ENCODE peak calls at places on chromosomes 2 and 18, in nine cellular contexts. F is DND-41, P is H1, B is SJSA1, Y is upper lobe of right lung, H is heart right ventricle, O is uterus, C is psoas muscle, L is ovary. W is an unnamed sample. For H3K4me1, the result is how much of the 10 kb centered on the place peaks cover.

GRCh38 chr2:214410918-214411554 is at the start of gene VWC2L:
- DNase-seq in P (peak), Y (peak), O (peak), L (peak), C (peak), F (peak), H (peak), B (peak), W (no peak)

GRCh38 chr2:28492276-28492675 is 3.6 kb upstream of the PLB1 start:
- DNase-seq in F (no peak), B (no peak), H (no peak), P (no peak), L (no peak), C (no peak), O (no peak), Y (no peak), W (no peak)

GRCh38 chr2:238313289-238313990 is 6.9 kb upstream of the TRAF3IP1 start:
- DNase-seq in L (no peak), C (no peak), F (peak), O (no peak), B (no peak), P (no peak), H (no peak), Y (no peak), W (no peak)

GRCh38 chr2:152465541-152465940 is 130.6 kb downstream of the FMNL2 start:
- DNase-seq in O (no peak), B (no peak), C (no peak), F (no peak), H (no peak), Y (no peak), P (no peak), L (no peak), W (no peak)

GRCh38 chr2:52532956-52533355 is 1234.6 kb upstream of the CHAC2 start:
- DNase-seq in Y (no peak), P (no peak), H (no peak), F (no peak), C (no peak), O (no peak), B (no peak), L (no peak), W (no peak)

GRCh38 chr2:209348453-209348852 is 75.4 kb upstream of the MAP2 start:
- DNase-seq in L (no peak), Y (no peak), H (no peak), O (no peak), C (no peak), F (no peak), B (no peak), P (no peak), W (no peak)

GRCh38 chr18:58195278-58195721 is 151.3 kb downstream of the NEDD4L start:
- DNase-seq in O (peak), C (no peak), L (peak), H (no peak), P (no peak), B (no peak), F (no peak), Y (peak), W (no peak)

GRCh38 chr2:107525420-107525819 is 301.3 kb upstream of the RGPD4 start:
- DNase-seq in L (no peak), P (no peak), C (no peak), F (no peak), H (no peak), B (no peak), Y (no peak), O (no peak), W (no peak)

GRCh38 chr18:63879684-63880083 is 7.8 kb upstream of the SERPINB2 start:
- DNase-seq in L (no peak), O (no peak), H (no peak), F (no peak), Y (no peak), C (no peak), P (no peak), B (no peak), W (no peak)

GRCh38 chr2:66805136-66805535 is 370.2 kb downstream of the MEIS1 start:
- DNase-seq in H (no peak), Y (no peak), B (no peak), F (no peak), L (no peak), O (peak), C (no peak), P (no peak), W (no peak)

GRCh38 chr2:61543062-61543461 is 4.9 kb upstream of the XPO1 start:
- DNase-seq in C (no peak), H (no peak), P (no peak), L (no peak), Y (no peak), B (no peak), O (no peak), F (no peak), W (no peak)

GRCh38 chr2:164485541-164485940 is 135.7 kb downstream of the GRB14 start:
- DNase-seq in P (no peak), C (no peak), H (no peak), B (no peak), F (no peak), O (no peak), L (no peak), Y (no peak), W (no peak)

GRCh38 chr18:26804474-26804873 is 61.0 kb downstream of the AQP4 start:
- DNase-seq in H (no peak), B (no peak), F (peak), L (no peak), O (no peak), P (no peak), Y (no peak), C (no peak), W (no peak)

DNA sequence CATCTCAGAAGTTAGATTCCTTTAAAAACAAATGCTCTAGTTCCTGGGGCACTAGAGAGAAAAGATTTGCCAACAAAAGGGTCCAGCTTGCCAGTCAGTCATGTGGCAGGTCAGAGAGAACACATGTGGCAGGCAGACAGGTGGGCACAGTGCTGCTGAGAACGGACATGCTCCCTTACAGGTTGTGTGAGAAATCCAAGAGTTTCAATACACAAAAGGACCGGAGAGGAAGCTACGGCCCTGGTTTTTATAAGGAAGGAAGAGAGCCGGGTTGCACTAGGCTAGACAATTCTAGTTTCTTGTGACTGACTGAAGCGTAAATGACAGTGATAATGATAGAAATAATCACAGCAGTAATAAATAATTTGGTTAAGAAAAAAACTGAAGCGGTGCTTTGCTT is 18.3 kb downstream of the CDC42EP3 start:
- DNase-seq in P (no peak), H (no peak), C (no peak), O (no peak), Y (no peak), B (no peak), L (no peak), F (no peak), W (no peak)
- H3K27ac ChIP-seq in P (no peak), H (peak), C (peak), O (peak), Y (peak), B (peak), L (no peak), F (no peak), W (peak)

GRCh38 chr2:121579326-121579725 is 48.6 kb downstream of the RNU4ATAC start:
- DNase-seq in Y (no peak), P (no peak), L (no peak), H (no peak), F (no peak), C (no peak), O (no peak), B (no peak), W (no peak)
- H3K4me1 ChIP-seq in Y (under half), P (under half), L (under half), H (half or more), F (under half), C (under half), O (under half), B (under half), W (under half)

DNA sequence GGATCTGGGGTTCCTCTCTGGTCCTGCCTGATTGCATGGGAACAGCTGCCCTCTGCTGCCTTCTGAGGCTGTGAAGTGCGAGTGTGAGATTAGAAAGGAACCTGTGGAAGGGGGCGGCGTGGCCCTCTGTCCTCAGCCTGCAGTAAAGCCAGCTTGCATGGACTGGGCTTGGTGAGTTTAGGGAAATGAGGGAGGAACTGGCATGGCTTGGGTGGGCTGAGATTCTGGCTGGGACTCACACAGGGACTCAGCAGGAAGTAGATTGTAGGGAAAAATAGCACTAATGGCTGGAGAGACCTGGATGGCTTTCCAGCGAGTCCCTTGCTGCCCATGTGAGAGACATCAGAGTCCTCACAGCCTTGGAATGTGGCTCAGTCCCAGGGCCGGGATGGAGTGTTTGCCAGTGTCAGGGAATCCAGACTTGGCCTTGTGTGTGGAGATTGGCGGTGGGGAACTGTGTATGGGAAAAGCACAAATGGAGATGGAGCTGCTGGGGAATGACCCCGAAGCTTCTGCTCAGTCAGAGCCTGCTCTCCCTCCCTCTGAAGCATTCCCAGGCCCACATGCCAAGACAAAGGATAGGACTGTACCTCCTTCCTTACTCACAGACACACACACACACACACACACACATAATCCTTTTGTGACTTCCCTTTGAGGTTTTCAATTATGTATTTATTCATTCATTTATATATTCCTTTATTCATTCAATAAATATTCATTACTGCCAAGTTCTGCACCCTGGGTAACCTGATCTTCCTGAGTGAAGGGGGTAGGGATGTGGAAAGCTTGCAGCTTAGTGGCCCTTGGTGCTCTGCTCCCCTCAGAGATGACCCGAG is 115.4 kb downstream of the ACAA2 start:
- DNase-seq in B (no peak), F (no peak), O (no peak), Y (no peak), C (peak), L (no peak), P (no peak), H (no peak), W (no peak)
- H3K27ac ChIP-seq in B (no peak), F (no peak), O (no peak), Y (no peak), C (no peak), L (no peak), P (no peak), H (no peak), W (no peak)

GRCh38 chr2:218226903-218227302 is 9.9 kb downstream of the ARPC2 start:
- DNase-seq in P (no peak), Y (no peak), C (no peak), L (no peak), O (no peak), B (no peak), H (no peak), F (no peak), W (no peak)
- H3K4me1 ChIP-seq in P (under half), Y (half or more), C (half or more), L (under half), O (under half), B (under half), H (half or more), F (half or more), W (half or more)

DNA sequence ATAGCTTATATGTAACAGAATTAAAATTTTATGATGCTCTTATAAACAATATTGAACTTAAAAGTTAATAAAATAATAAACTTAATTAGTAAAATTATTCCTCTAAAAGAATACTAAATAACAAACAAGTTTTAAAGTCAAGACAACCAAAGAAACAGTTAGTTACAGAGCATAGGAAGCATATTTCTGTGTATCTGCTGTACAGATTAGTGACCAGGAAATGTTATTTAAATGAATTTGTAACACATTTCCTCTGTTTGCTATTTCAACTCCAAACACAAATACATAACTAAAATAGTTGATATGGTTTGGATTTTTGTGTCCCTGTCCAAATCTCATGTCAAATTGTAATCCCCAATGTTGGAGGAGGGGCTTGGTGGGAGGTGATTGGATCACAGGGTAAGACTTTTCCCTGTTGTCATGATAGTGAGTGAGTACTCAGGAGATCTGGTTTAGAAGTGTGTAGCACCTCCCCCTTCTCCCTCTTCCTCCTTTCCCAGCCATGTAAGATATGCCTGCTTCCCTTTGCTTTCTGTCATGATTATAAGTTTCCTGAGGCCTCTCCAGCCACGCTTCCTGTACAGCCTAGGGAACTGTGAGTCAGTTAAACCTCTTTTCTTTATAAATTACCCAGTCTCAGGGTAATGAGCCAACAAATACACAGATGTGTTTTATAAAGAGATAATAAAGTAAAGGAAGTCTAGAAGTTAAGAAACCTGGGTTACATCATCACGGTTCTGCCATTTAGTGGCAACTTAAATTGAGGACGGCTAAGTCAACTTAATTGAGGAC is 51.8 kb downstream of the ROCK2 start:
- DNase-seq in C (no peak), P (no peak), O (no peak), F (no peak), B (no peak), L (no peak), Y (no peak), H (no peak), W (no peak)
- H3K27ac ChIP-seq in C (peak), P (no peak), O (no peak), F (no peak), B (no peak), L (no peak), Y (no peak), H (peak), W (no peak)

GRCh38 chr2:43152711-43153627 is 73.4 kb downstream of the ZFP36L2 start:
- DNase-seq in L (no peak), F (no peak), Y (peak), C (no peak), O (no peak), B (no peak), P (no peak), H (peak), W (no peak)

GRCh38 chr2:43158259-43158880 is 68.0 kb downstream of the ZFP36L2 start:
- DNase-seq in B (no peak), H (peak), F (peak), L (peak), O (peak), Y (peak), C (peak), P (no peak), W (peak)

GRCh38 chr2:43157506-43158232 is 68.7 kb downstream of the ZFP36L2 start:
- DNase-seq in H (no peak), P (no peak), L (no peak), F (peak), Y (peak), O (no peak), C (no peak), B (no peak), W (no peak)

GRCh38 chr2:43154685-43155084 is 71.7 kb downstream of the ZFP36L2 start:
- DNase-seq in H (no peak), L (no peak), P (no peak), O (no peak), Y (no peak), B (no peak), F (no peak), C (no peak), W (no peak)

GRCh38 chr2:43155842-43156511 is 70.4 kb downstream of the ZFP36L2 start:
- DNase-seq in L (no peak), P (no peak), B (no peak), O (no peak), C (no peak), F (no peak), H (no peak), Y (no peak), W (no peak)
- H3K4me1 ChIP-seq in L (under half), P (under half), B (under half), O (under half), C (under half), F (under half), H (half or more), Y (under half), W (half or more)

GRCh38 chr2:70123051-70123828 is 36.0 kb downstream of the PCBP1 start:
- DNase-seq in C (peak), F (no peak), O (peak), B (no peak), L (peak), Y (no peak), P (peak), H (peak), W (no peak)

GRCh38 chr2:70118798-70119454 is 31.6 kb downstream of the PCBP1 start:
- DNase-seq in L (peak), F (peak), P (no peak), H (no peak), Y (no peak), O (no peak), C (no peak), B (no peak), W (no peak)

GRCh38 chr2:70123829-70124117 is 36.5 kb downstream of the PCBP1 start:
- DNase-seq in F (no peak), O (no peak), H (no peak), P (no peak), C (no peak), L (no peak), B (no peak), Y (no peak), W (no peak)

GRCh38 chr2:70122470-70122869 is 35.2 kb downstream of the PCBP1 start:
- DNase-seq in B (no peak), L (peak), P (no peak), Y (no peak), O (no peak), F (no peak), H (no peak), C (no peak), W (no peak)

GRCh38 chr2:70121627-70122372 is 34.5 kb downstream of the PCBP1 start:
- DNase-seq in F (no peak), L (peak), B (no peak), Y (no peak), P (no peak), O (no peak), H (no peak), C (no peak), W (no peak)
- H3K27ac ChIP-seq in F (peak), L (peak), B (no peak), Y (peak), P (no peak), O (peak), H (peak), C (peak), W (peak)

DNA sequence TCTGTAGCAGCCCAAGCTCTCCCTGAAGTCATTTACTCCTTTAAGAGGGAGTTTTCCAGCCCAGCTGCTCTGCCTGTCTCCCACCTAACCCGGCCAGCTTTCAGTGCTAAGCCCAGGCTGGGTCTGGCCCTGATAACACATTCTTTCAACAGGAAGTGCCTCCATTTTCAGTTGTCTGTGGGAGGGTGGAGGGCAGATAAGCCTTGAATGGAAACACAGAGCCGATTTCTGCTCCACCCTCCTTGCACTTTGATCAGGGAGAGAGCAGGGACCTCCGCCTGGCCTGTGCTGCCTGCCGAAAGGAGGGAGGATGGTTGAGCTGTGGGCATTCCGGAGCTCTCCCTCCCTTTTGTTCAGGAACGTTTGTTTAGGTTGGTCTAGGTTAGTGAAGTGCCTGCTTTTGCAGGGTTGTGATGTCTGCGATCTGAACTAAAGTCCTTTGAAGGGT is 24.8 kb downstream of the GATA6 start:
- DNase-seq in P (no peak), F (no peak), O (no peak), L (peak), B (no peak), C (no peak), Y (no peak), H (no peak), W (no peak)
- H3K4me1 ChIP-seq in P (under half), F (under half), O (under half), L (under half), B (under half), C (under half), Y (half or more), H (half or more), W (under half)